ENCODE peak calls at places on chromosomes 1 and 21, in nine cellular contexts. H is upper lobe of right lung, L is heart left ventricle, F is GM20000, Z is ovary, U is gastrocnemius medialis, V is lower leg skin, K is choroid plexus epithelial cell, N is esophagus muscularis mucosa. R is an unnamed sample.

GRCh38 chr1:67970088-67970487 is 80.3 kb downstream of the DIRAS3 start:
- DNase-seq in H (no peak), L (no peak), F (no peak), Z (no peak), U (no peak), V (no peak), K (peak), N (no peak), R (no peak)

GRCh38 chr1:23539698-23540266 is 8.7 kb upstream of the E2F2 start:
- DNase-seq in H (peak), L (peak), F (peak), Z (peak), U (peak), V (peak), K (peak), N (peak), R (peak)

GRCh38 chr1:28718601-28719331 is 18.0 kb upstream of the YTHDF2 start:
- DNase-seq in H (no peak), L (no peak), F (no peak), Z (no peak), U (no peak), V (no peak), K (peak), N (no peak), R (no peak)

GRCh38 chr1:201966171-201966570 is 10.9 kb downstream of the TIMM17A start:
- DNase-seq in H (peak), L (no peak), F (no peak), Z (no peak), U (no peak), V (no peak), K (no peak), N (no peak), R (no peak)

GRCh38 chr1:179590671-179591070 is 961 bp upstream of the TDRD5 start:
- DNase-seq in H (no peak), L (no peak), F (peak), Z (no peak), U (no peak), V (no peak), K (no peak), N (no peak), R (no peak)

GRCh38 chr1:234863596-234863995 is 253.6 kb upstream of the IRF2BP2 start:
- DNase-seq in H (no peak), L (no peak), F (no peak), Z (no peak), U (peak), V (no peak), K (peak), N (no peak), R (no peak)

GRCh38 chr1:91804546-91805023 is 81.4 kb downstream of the TGFBR3 start:
- DNase-seq in H (no peak), L (no peak), F (no peak), Z (no peak), U (no peak), V (no peak), K (peak), N (no peak), R (no peak)

GRCh38 chr1:245686446-245687030 is 531.8 kb downstream of the KIF26B start:
- DNase-seq in H (no peak), L (no peak), F (no peak), Z (no peak), U (no peak), V (no peak), K (no peak), N (no peak), R (no peak)

GRCh38 chr1:224251741-224252146 is 68.7 kb downstream of the DEGS1 start:
- DNase-seq in H (no peak), L (no peak), F (no peak), Z (no peak), U (no peak), V (no peak), K (no peak), N (no peak), R (no peak)

GRCh38 chr1:173549813-173550212 is 53.1 kb downstream of the SLC9C2 start:
- DNase-seq in H (no peak), L (no peak), F (no peak), Z (no peak), U (no peak), V (no peak), K (no peak), N (no peak), R (no peak)

GRCh38 chr1:229953736-229954326 is 113.2 kb upstream of the GALNT2 start:
- DNase-seq in H (no peak), L (no peak), F (no peak), Z (no peak), U (no peak), V (no peak), K (no peak), N (no peak), R (no peak)

GRCh38 chr1:157090771-157091170 is 8.8 kb downstream of the ETV3L start:
- DNase-seq in H (peak), L (no peak), F (no peak), Z (no peak), U (no peak), V (no peak), K (no peak), N (no peak), R (no peak)

GRCh38 chr1:212737559-212737958 is 37.9 kb upstream of the BATF3 start:
- DNase-seq in H (no peak), L (no peak), F (no peak), Z (no peak), U (no peak), V (no peak), K (no peak), N (no peak), R (no peak)

GRCh38 chr1:61851849-61852692 is 109.8 kb downstream of the PATJ start:
- DNase-seq in H (no peak), L (no peak), F (peak), Z (no peak), U (no peak), V (no peak), K (peak), N (no peak), R (no peak)

GRCh38 chr1:16351449-16351993 is 759 bp downstream of the FBXO42 start:
- DNase-seq in H (no peak), L (no peak), F (peak), Z (no peak), U (no peak), V (no peak), K (peak), N (no peak), R (no peak)

GRCh38 chr1:56644941-56645662 is at the start of gene PRKAA2:
- DNase-seq in H (peak), L (peak), F (peak), Z (peak), U (peak), V (no peak), K (no peak), N (no peak), R (peak)

GRCh38 chr1:178529364-178530036 is 16.6 kb downstream of the TEX35 start:
- DNase-seq in H (no peak), L (no peak), F (no peak), Z (no peak), U (no peak), V (no peak), K (no peak), N (no peak), R (no peak)

GRCh38 chr1:219385786-219386427 is 212.2 kb downstream of the LYPLAL1 start:
- DNase-seq in H (no peak), L (peak), F (peak), Z (peak), U (no peak), V (no peak), K (peak), N (no peak), R (peak)

GRCh38 chr1:11730429-11730861 is 5.5 kb upstream of the AGTRAP start:
- DNase-seq in H (no peak), L (no peak), F (no peak), Z (no peak), U (no peak), V (peak), K (peak), N (no peak), R (no peak)

GRCh38 chr1:199087081-199087614 is 448.3 kb downstream of the PTPRC start:
- DNase-seq in H (no peak), L (no peak), F (no peak), Z (no peak), U (no peak), V (no peak), K (no peak), N (no peak), R (no peak)

GRCh38 chr1:229029644-229030235 is 241.2 kb upstream of the RAB4A start:
- DNase-seq in H (no peak), L (no peak), F (no peak), Z (no peak), U (no peak), V (no peak), K (no peak), N (no peak), R (no peak)

GRCh38 chr1:30600706-30601105 is 122.7 kb downstream of the MATN1 start:
- DNase-seq in H (no peak), L (no peak), F (no peak), Z (no peak), U (no peak), V (no peak), K (no peak), N (peak), R (no peak)

GRCh38 chr1:222843434-222844107 is 28.7 kb downstream of the DISP1 start:
- DNase-seq in H (no peak), L (no peak), F (no peak), Z (no peak), U (no peak), V (no peak), K (no peak), N (no peak), R (no peak)

GRCh38 chr1:102628008-102628736 is 480.1 kb downstream of the COL11A1 start:
- DNase-seq in H (no peak), L (no peak), F (no peak), Z (no peak), U (no peak), V (no peak), K (peak), N (no peak), R (no peak)

GRCh38 chr1:216531308-216532239 is 108.3 kb upstream of the USH2A start:
- DNase-seq in H (no peak), L (no peak), F (peak), Z (no peak), U (peak), V (no peak), K (peak), N (no peak), R (no peak)

DNA sequence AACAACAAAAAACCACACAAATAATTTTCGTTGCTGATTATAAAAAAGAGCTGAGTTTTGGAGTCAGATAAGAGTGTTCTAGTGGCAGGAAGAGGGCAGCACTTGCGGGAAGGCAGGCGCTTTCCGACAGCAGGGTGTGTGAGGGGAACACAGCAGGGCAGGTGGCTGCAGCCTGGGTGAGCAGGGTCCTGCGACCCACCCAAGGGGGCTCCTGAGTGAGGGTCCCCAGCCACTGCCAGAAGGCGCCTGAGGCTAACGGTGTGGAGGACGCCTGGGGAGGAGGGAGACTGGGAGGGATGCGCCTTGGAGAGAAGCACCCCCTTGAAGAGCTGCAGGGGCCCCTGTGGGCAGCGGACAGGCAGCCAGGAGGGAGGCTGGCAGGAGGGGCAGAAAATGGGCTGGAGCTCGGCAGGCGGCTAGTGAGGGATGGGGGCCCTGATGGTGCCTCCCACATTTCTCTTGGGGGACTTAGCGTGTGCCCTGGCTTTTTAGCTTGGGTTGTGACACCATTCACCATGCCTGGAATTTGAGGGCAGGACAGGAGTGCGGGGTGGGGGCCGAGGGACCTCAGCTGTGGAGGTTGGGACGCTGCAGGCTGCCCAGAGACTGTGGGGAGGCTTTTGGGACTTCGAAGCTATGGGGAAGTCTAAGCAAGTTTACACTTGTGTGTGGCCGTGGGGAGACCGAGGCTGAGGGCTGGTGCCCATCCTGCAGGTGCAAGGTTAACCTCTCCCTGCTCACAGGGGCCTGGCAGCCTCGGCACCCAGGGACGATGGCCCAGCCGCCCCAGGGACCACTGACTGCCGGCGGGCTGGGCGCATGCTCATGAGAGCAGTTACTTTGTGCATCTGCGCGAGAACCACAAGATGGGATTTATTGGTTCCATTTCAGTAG is 111.4 kb downstream of the SIK1 start:
- DNase-seq in H (no peak), L (peak), F (no peak), Z (no peak), U (no peak), V (no peak), K (no peak), N (no peak), R (no peak)
- TF ChIP-seq CTCF in H (no peak), L (no peak), F (no peak), Z (no peak), U (no peak), V (no peak), K (peak), N (no peak), R (no peak)

DNA sequence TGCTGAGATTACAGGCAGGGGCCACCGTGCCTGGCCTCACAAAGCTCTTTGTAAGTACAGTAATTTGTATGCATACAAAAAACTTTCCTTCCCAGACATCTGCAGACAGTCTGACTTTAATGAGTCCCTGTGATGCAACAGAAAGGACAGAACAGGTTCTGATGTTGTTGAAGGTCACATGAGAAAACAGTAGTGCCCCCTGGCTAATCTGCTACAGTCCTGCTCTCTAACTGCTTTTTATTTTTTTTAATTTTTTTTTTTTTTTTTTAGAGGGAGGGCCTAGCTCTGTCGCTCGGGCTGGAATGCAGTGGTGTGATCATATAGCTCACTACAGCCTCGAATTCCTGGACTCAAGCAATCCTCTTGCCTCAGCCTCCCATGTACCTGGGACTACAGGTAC is 36.7 kb downstream of the ACBD3 start:
- DNase-seq in H (no peak), L (no peak), F (no peak), Z (no peak), U (no peak), V (no peak), K (peak), N (no peak), R (no peak)
- TF ChIP-seq CTCF in H (no peak), L (no peak), F (no peak), Z (no peak), U (no peak), V (no peak), K (peak), N (no peak), R (no peak)

GRCh38 chr1:233336554-233337442 is 9.3 kb downstream of the MAP3K21 start:
- DNase-seq in H (no peak), L (no peak), F (no peak), Z (no peak), U (no peak), V (no peak), K (no peak), N (no peak), R (no peak)
- TF ChIP-seq CTCF in H (no peak), L (no peak), F (no peak), Z (no peak), U (no peak), V (no peak), K (no peak), N (no peak), R (no peak)

DNA sequence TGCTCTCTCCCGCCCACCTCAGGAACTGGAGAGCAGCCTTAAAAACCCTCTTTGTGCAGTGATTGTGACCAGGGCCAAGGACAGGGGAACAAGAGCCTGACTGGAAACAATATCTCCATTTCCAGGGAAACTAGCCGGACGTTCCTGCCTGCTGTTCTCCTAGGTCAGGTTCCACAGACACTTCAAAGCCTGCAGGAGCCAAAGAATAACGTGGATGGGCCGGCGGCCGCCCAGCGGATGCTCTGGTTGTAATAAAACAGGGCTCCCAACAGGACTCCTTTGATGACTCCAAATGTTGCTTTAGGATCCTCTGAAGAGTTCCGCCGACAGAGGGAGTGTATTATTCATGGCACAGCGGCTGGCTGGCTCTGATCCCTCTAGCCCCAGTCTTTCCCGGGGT is 162.2 kb downstream of the PLXNA2 start:
- DNase-seq in H (no peak), L (no peak), F (no peak), Z (peak), U (no peak), V (no peak), K (peak), N (no peak), R (peak)
- TF ChIP-seq CTCF in H (no peak), L (no peak), F (no peak), Z (peak), U (no peak), V (no peak), K (peak), N (no peak), R (peak)

R was measured in nephron progenitor cell.